ENCODE peak calls at places on chromosomes 12 and 14, in six cellular contexts. M is colonic mucosa; G is HepG2; W is stimulated activated CD8-positive, alpha-beta memory T cell treated with anti-CD3 and anti-CD28 coated beads, Interleukin-4, amount 100 ng/mL, for 4 hours; O is naive B cell; Q is activated CD4-positive, alpha-beta T cell treated with anti-CD3 and anti-CD28 coated beads, Interleukin-2, amount 10 ng/mL, durations not matched to agents 7 days and 5 days. A is an unnamed sample.

GRCh38 chr14:79701371-79701770 is 509.9 kb downstream of the DIO2 start:
- DNase-seq in M (no peak), G (no peak), W (no peak), O (no peak), Q (no peak), A (no peak)

GRCh38 chr14:23483216-23483854 is 13.8 kb downstream of the NGDN start:
- DNase-seq in M (no peak), G (peak), W (no peak), O (no peak), Q (peak), A (peak)

GRCh38 chr14:90397401-90398314 is 829 bp downstream of the CALM1 start:
- DNase-seq in M (peak), G (peak), W (no peak), O (peak), Q (peak), A (peak)

GRCh38 chr12:87690236-87690810 is 338.9 kb downstream of the C12orf50 start:
- DNase-seq in M (no peak), G (no peak), W (no peak), O (no peak), Q (no peak), A (no peak)

GRCh38 chr12:132375747-132376463 is 46.5 kb upstream of the GALNT9 start:
- DNase-seq in M (no peak), G (no peak), W (no peak), O (no peak), Q (no peak), A (no peak)

GRCh38 chr14:55383039-55383438 is 28.6 kb downstream of the ATG14 start:
- DNase-seq in M (no peak), G (no peak), W (no peak), O (no peak), Q (no peak), A (no peak)

GRCh38 chr12:89311703-89312293 is 40.5 kb downstream of the DUSP6 start:
- DNase-seq in M (no peak), G (no peak), W (no peak), O (no peak), Q (no peak), A (no peak)

GRCh38 chr12:46360908-46361666 is 11.5 kb downstream of the SLC38A2 start:
- DNase-seq in M (no peak), G (no peak), W (no peak), O (peak), Q (no peak), A (peak)

GRCh38 chr12:25960176-25960575 is 1.7 kb downstream of the RASSF8 start:
- DNase-seq in M (no peak), G (no peak), W (no peak), O (no peak), Q (no peak), A (no peak)

GRCh38 chr12:121465921-121466799 is 66.2 kb downstream of the RNF34 start:
- DNase-seq in M (no peak), G (no peak), W (no peak), O (peak), Q (peak), A (peak)

GRCh38 chr12:12008232-12008850 is 62.4 kb upstream of the BCL2L14 start:
- DNase-seq in M (no peak), G (no peak), W (no peak), O (no peak), Q (peak), A (peak)

GRCh38 chr12:42027537-42027936 is 117.1 kb downstream of the GXYLT1 start:
- DNase-seq in M (no peak), G (no peak), W (no peak), O (no peak), Q (no peak), A (no peak)

GRCh38 chr14:76904100-76904739 is 78.0 kb downstream of the LRRC74A start:
- DNase-seq in M (no peak), G (no peak), W (no peak), O (no peak), Q (no peak), A (no peak)

GRCh38 chr12:3694673-3695072 is 58.2 kb downstream of the CRACR2A start:
- DNase-seq in M (no peak), G (no peak), W (no peak), O (no peak), Q (no peak), A (no peak)

GRCh38 chr14:50396636-50397460 is at the start of gene CDKL1:
- DNase-seq in M (peak), G (peak), W (no peak), O (peak), Q (peak), A (no peak)

GRCh38 chr12:108103517-108103916 is 25.6 kb upstream of the WSCD2 start:
- DNase-seq in M (no peak), G (no peak), W (no peak), O (no peak), Q (no peak), A (no peak)

GRCh38 chr14:73888971-73889370 is 2.3 kb downstream of the ZNF410 start:
- DNase-seq in M (no peak), G (no peak), W (no peak), O (no peak), Q (no peak), A (no peak)